ENCODE peak calls at places on chromosomes 6 and 20, in ten cellular contexts. R is AG10803; E is A549; X is left ventricle myocardium superior; H is ureter; G is mucosa of descending colon; A is central memory CD4-positive, alpha-beta T cell; O is SJSA1; S is Peyer's patch; W is mucosa of gallbladder. Y is an unnamed sample.

GRCh38 chr6:160188773-160189172 is 67.2 kb downstream of the SLC22A1 start:
- DNase-seq in R (peak), E (peak), X (no peak), H (no peak), G (no peak), A (no peak), O (no peak), S (no peak), W (no peak), Y (peak)

GRCh38 chr6:14068623-14069022 is 48.9 kb upstream of the CD83 start:
- DNase-seq in R (no peak), E (no peak), X (no peak), H (no peak), G (no peak), A (no peak), O (no peak), S (no peak), W (no peak), Y (no peak)

GRCh38 chr6:157428418-157429202 is 47.6 kb downstream of the ZDHHC14 start:
- DNase-seq in R (no peak), E (peak), X (no peak), H (no peak), G (no peak), A (no peak), O (no peak), S (no peak), W (no peak), Y (peak)

GRCh38 chr20:56453347-56453746 is 15.1 kb upstream of the RTF2 start:
- DNase-seq in R (no peak), E (no peak), X (no peak), H (no peak), G (no peak), A (no peak), O (no peak), S (no peak), W (no peak), Y (no peak)

GRCh38 chr20:43722153-43722505 is 4.7 kb downstream of the GTSF1L start:
- DNase-seq in R (no peak), E (no peak), X (no peak), H (no peak), G (no peak), A (peak), O (no peak), S (no peak), W (no peak), Y (no peak)

GRCh38 chr6:168485804-168486203 is 44.8 kb downstream of the SMOC2 start:
- DNase-seq in R (no peak), E (no peak), X (no peak), H (no peak), G (no peak), A (no peak), O (no peak), S (no peak), W (no peak), Y (no peak)

GRCh38 chr20:50169329-50169823 is 15.9 kb upstream of the PEDS1 start:
- DNase-seq in R (peak), E (peak), X (peak), H (peak), G (peak), A (peak), O (peak), S (peak), W (peak), Y (peak)

GRCh38 chr6:90216081-90216977 is 80.3 kb downstream of the BACH2 start:
- DNase-seq in R (peak), E (peak), X (no peak), H (no peak), G (peak), A (peak), O (peak), S (no peak), W (no peak), Y (peak)

GRCh38 chr6:55182016-55182650 is 7.8 kb downstream of the HCRTR2 start:
- DNase-seq in R (peak), E (no peak), X (no peak), H (no peak), G (no peak), A (no peak), O (no peak), S (no peak), W (no peak), Y (peak)

GRCh38 chr20:44600758-44601562 is 18.6 kb downstream of the PKIG start:
- DNase-seq in R (peak), E (no peak), X (peak), H (no peak), G (no peak), A (no peak), O (no peak), S (no peak), W (no peak), Y (no peak)

Y was measured in M059J.